ENCODE peak calls at places on chromosomes 1 and 21, in five cellular contexts. E, Q, Y, L and P are unnamed samples.

GRCh38 chr1:243447342-243447741 is 191.5 kb downstream of the SDCCAG8 start:
- DNase-seq in L (no peak), Y (peak; percentile 81), E (peak; percentile 25), Q (peak; percentile 83), P (no peak)

GRCh38 chr1:154902920-154903566 is 33.0 kb upstream of the KCNN3 start:
- DNase-seq in Q (no peak), Y (no peak), L (no peak), E (no peak), P (no peak)

GRCh38 chr1:109906160-109906838 is 4.3 kb upstream of the CSF1 start:
- DNase-seq in E (no peak), Q (no peak), Y (no peak), L (no peak), P (no peak)

GRCh38 chr1:101112051-101112770 is 86.6 kb upstream of the DPH5 start:
- DNase-seq in L (peak; percentile 40), Q (no peak), E (no peak), Y (no peak), P (no peak)

GRCh38 chr1:156803086-156803851 is 13.4 kb downstream of the SH2D2A start:
- DNase-seq in Q (no peak), Y (no peak), L (no peak), E (no peak), P (no peak)

GRCh38 chr1:169340882-169341281 is 26.7 kb downstream of the NME7 start:
- DNase-seq in Q (no peak), Y (no peak), E (no peak), L (no peak), P (no peak)

GRCh38 chr1:160092366-160093068 is 5.9 kb downstream of the IGSF8 start:
- DNase-seq in Y (no peak), L (peak; percentile 74), Q (no peak), E (no peak), P (no peak)

GRCh38 chr1:26475989-26476388 is 3.7 kb downstream of the HMGN2 start:
- DNase-seq in L (no peak), Y (no peak), Q (no peak), E (no peak), P (no peak)

GRCh38 chr1:1281533-1282321 is 1.5 kb downstream of the SCNN1D start:
- DNase-seq in Y (peak; percentile 70), L (no peak), E (peak; percentile 64), Q (peak; percentile 88), P (no peak)

GRCh38 chr1:227372662-227373061 is 54.4 kb upstream of the CDC42BPA start:
- DNase-seq in Q (peak; percentile 80), Y (peak; percentile 69), E (no peak), L (peak; percentile 57), P (no peak)

GRCh38 chr1:2112280-2112701 is 62.1 kb downstream of the PRKCZ start:
- DNase-seq in Q (no peak), Y (no peak), E (no peak), L (no peak), P (peak; percentile 38)

GRCh38 chr1:7810395-7810794 is 26.3 kb downstream of the PER3 start:
- DNase-seq in Y (peak; percentile 85), Q (peak; percentile 91), E (peak; percentile 74), L (no peak), P (no peak)

GRCh38 chr1:93079685-93080141 is 630 bp downstream of the MTF2 start:
- DNase-seq in Y (peak; percentile 14), E (no peak), L (peak; percentile 31), Q (peak; percentile 10), P (peak; percentile 31)

GRCh38 chr21:45019076-45019886 is 55.1 kb upstream of the ADARB1 start:
- DNase-seq in L (no peak), Y (no peak), E (no peak), Q (no peak), P (no peak)

GRCh38 chr1:178371236-178371635 is 125.5 kb downstream of the CLEC20A start:
- DNase-seq in L (peak; percentile 34), Q (peak; percentile 48), E (peak; percentile 17), Y (no peak), P (no peak)

GRCh38 chr1:58652351-58653184 is 47.3 kb downstream of the MYSM1 start:
- DNase-seq in L (peak; percentile 96), E (peak; percentile 70), Y (peak; percentile 84), Q (peak; percentile 88), P (peak; percentile 77)

GRCh38 chr1:22320703-22321344 is 130.8 kb upstream of the ZBTB40 start:
- DNase-seq in Q (no peak), E (no peak), L (no peak), Y (no peak), P (no peak)

GRCh38 chr1:228087771-228088251 is 5.3 kb downstream of the ARF1 start:
- DNase-seq in L (no peak), E (peak; percentile 90), Q (peak; percentile 90), Y (peak; percentile 95), P (peak; percentile 53)

GRCh38 chr1:44547361-44547760 is 126.9 kb downstream of the TMEM53 start:
- DNase-seq in Y (no peak), Q (no peak), E (no peak), L (no peak), P (no peak)

GRCh38 chr1:22275211-22275610 is 132.3 kb upstream of the WNT4 start:
- DNase-seq in E (no peak), L (no peak), Y (no peak), Q (no peak), P (no peak)

GRCh38 chr1:97143236-97143882 is 421.8 kb downstream of the PTBP2 start:
- DNase-seq in L (no peak), E (peak; percentile 64), Y (peak; percentile 66), Q (peak; percentile 73), P (no peak)

GRCh38 chr1:212586429-212587303 is 21.9 kb upstream of the ATF3 start:
- DNase-seq in E (no peak), Q (no peak), L (no peak), Y (no peak), P (no peak)

GRCh38 chr1:170596701-170597100 is 64.7 kb downstream of the GORAB start:
- DNase-seq in Q (no peak), E (no peak), L (no peak), Y (peak; percentile 25), P (no peak)

GRCh38 chr1:49622877-49623276 is 400.9 kb downstream of the AGBL4 start:
- DNase-seq in E (no peak), L (no peak), Y (no peak), Q (no peak), P (no peak)

GRCh38 chr1:200030791-200031190 is 3.3 kb downstream of the NR5A2 start:
- DNase-seq in Y (no peak), Q (no peak), E (no peak), L (no peak), P (no peak)